ENCODE peak calls at places on chromosomes 2 and 18, in four cellular contexts. K is AG09309; R is B cell; H is CD4-positive, alpha-beta T cell. C is an unnamed sample.

GRCh38 chr2:20067992-20068727 is 16.7 kb upstream of the LAPTM4A start:
- DNase-seq in H (no peak), R (no peak), K (peak), C (no peak)

GRCh38 chr2:161625996-161626395 is 1.8 kb downstream of the SLC4A10 start:
- DNase-seq in R (no peak), K (no peak), H (no peak), C (no peak)

GRCh38 chr2:69975853-69976462 is 14.5 kb upstream of the ASPRV1 start:
- DNase-seq in H (no peak), K (no peak), R (no peak), C (no peak)

GRCh38 chr18:7172611-7173010 is 55.0 kb upstream of the LAMA1 start:
- DNase-seq in K (no peak), R (no peak), H (no peak), C (no peak)

GRCh38 chr2:69026026-69026425 is 13.0 kb downstream of the ANTXR1 start:
- DNase-seq in K (no peak), R (peak), H (no peak), C (no peak)

GRCh38 chr18:58793361-58793760 is 71.3 kb upstream of the ZNF532 start:
- DNase-seq in R (no peak), H (no peak), K (peak), C (no peak)

GRCh38 chr2:229446316-229446715 is 175.2 kb upstream of the PID1 start:
- DNase-seq in K (no peak), H (no peak), R (no peak), C (no peak)

GRCh38 chr2:64807417-64807816 is 153.7 kb upstream of the SERTAD2 start:
- DNase-seq in K (peak), H (no peak), R (no peak), C (no peak)

GRCh38 chr2:105557021-105557420 is 158.2 kb upstream of the FHL2 start:
- DNase-seq in K (no peak), R (no peak), H (no peak), C (no peak)

GRCh38 chr2:132974477-132975050 is 304.6 kb upstream of the LYPD1 start:
- DNase-seq in H (no peak), K (no peak), R (no peak), C (no peak)

GRCh38 chr2:146931109-146931508 is 913.7 kb upstream of the ACVR2A start:
- DNase-seq in H (no peak), K (no peak), R (no peak), C (no peak)

GRCh38 chr2:88212251-88212790 is 42.2 kb downstream of the THNSL2 start:
- DNase-seq in R (no peak), K (no peak), H (no peak), C (no peak)

GRCh38 chr18:3451989-3452749 is 2.2 kb downstream of the TGIF1 start:
- DNase-seq in H (peak), R (peak), K (no peak), C (no peak)

GRCh38 chr2:101253013-101253712 is 477 bp downstream of the CNOT11 start:
- DNase-seq in H (peak), K (peak), R (peak), C (peak)

GRCh38 chr2:151931030-151931611 is 102.9 kb upstream of the ARL5A start:
- DNase-seq in R (no peak), H (no peak), K (no peak), C (no peak)

GRCh38 chr2:230680463-230681195 is 32.0 kb upstream of the CAB39 start:
- DNase-seq in K (no peak), H (no peak), R (no peak), C (no peak)

GRCh38 chr2:99998981-99999380 is 143.4 kb downstream of the AFF3 start:
- DNase-seq in R (no peak), H (no peak), K (no peak), C (no peak)

GRCh38 chr2:27212626-27213471 is 781 bp upstream of the SLC5A6 start:
- DNase-seq in R (peak), K (peak), H (peak), C (no peak)

GRCh38 chr2:110167326-110167955 is 37.4 kb downstream of the NPHP1 start:
- DNase-seq in K (no peak), R (no peak), H (no peak), C (no peak)

GRCh38 chr2:24423095-24423494 is 62.8 kb upstream of the ITSN2 start:
- DNase-seq in R (no peak), H (no peak), K (no peak), C (no peak)

GRCh38 chr2:238939521-238940403 is 91.9 kb downstream of the TWIST2 start:
- DNase-seq in R (no peak), H (no peak), K (no peak), C (peak)

GRCh38 chr2:9897331-9897737 is 54.1 kb downstream of the TAF1B start:
- DNase-seq in H (no peak), R (no peak), K (peak), C (peak)

GRCh38 chr18:59139291-59139614 is 431 bp upstream of the SEC11C start:
- DNase-seq in H (peak), K (peak), R (peak), C (peak)

GRCh38 chr2:108101481-108101880 is 115.2 kb downstream of the SLC5A7 start:
- DNase-seq in K (no peak), H (no peak), R (no peak), C (no peak)

GRCh38 chr2:173588931-173589369 is 234.3 kb downstream of the CDCA7 start:
- DNase-seq in H (no peak), K (no peak), R (no peak), C (no peak)

GRCh38 chr2:190215620-190216019 is 104.0 kb downstream of the HIBCH start:
- DNase-seq in K (no peak), R (no peak), H (no peak), C (no peak)

GRCh38 chr2:191783416-191783815 is 63.5 kb downstream of the CAVIN2 start:
- DNase-seq in K (no peak), R (no peak), H (no peak), C (no peak)

GRCh38 chr2:109612991-109613921 is 510 bp downstream of the SEPTIN10 start:
- DNase-seq in K (no peak), R (peak), H (no peak), C (no peak)

GRCh38 chr2:55500025-55500424 is 19.5 kb upstream of the CFAP36 start:
- DNase-seq in K (no peak), R (no peak), H (no peak), C (no peak)

GRCh38 chr2:128378231-128379020 is 59.8 kb upstream of the HS6ST1 start:
- DNase-seq in R (no peak), H (no peak), K (no peak), C (no peak)

GRCh38 chr2:1742680-1743395 is 1.5 kb downstream of the PXDN start:
- DNase-seq in H (no peak), R (peak), K (no peak), C (peak)

GRCh38 chr2:230929381-230930148 is 4.5 kb upstream of the GPR55 start:
- DNase-seq in K (no peak), R (no peak), H (no peak), C (peak)

GRCh38 chr2:144501118-144501517 is 18.8 kb downstream of the ZEB2 start:
- DNase-seq in H (no peak), K (no peak), R (no peak), C (no peak)

DNA sequence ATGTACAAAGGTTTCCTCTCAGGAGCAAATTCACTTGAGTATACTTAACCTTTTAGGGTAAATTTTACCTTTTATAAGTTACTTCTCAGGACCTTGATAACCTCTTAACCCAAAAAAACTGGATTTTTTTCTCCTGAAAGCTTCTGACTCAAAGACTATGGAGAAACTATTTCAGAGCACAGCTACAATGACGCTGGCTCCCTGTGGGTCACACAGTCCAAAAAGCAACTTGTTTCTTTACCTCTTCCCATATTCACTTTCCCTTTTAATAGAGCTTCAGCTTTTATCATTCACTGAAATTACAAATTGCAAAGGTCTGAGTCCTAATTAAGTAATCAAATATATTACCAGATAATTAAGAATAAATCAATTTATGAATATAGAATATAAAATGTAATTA is 32.4 kb downstream of the GTF3C3 start:
- DNase-seq in H (no peak), R (no peak), K (no peak), C (no peak)
- TF ChIP-seq CTCF in H (no peak), R (no peak), K (no peak), C (no peak)

DNA sequence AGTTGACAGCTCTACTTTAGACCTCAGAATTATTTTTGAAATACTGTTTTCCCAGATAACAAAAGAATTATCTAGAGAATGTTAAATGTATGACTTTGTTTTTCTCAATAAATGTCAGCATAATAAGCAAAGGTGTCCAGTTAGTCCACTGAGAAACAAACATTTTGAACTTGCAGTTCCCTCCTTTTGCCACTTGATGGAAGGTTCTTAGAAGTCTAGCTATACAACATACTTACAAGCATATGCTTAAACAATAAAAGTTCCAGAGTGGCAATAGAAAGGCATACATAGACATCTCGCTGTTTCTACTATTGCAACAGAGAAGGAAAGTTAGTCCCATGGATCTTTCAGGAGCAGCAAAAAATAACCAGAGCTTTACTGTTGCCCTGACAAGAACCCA is 11.8 kb downstream of the NDUFA10 start:
- DNase-seq in K (no peak), H (no peak), R (no peak), C (no peak)
- TF ChIP-seq CTCF in K (peak), H (no peak), R (no peak), C (no peak)

GRCh38 chr2:237596518-237596855 is 6.0 kb upstream of the RAB17 start:
- DNase-seq in K (no peak), H (no peak), R (no peak), C (no peak)
- TF ChIP-seq CTCF in K (no peak), H (no peak), R (no peak), C (no peak)

GRCh38 chr2:227545990-227546389 is 52.7 kb upstream of the SCYGR2 start:
- DNase-seq in R (peak), K (no peak), H (no peak), C (no peak)
- TF ChIP-seq CTCF in R (peak), K (peak), H (no peak), C (no peak)

GRCh38 chr2:22616031-22616430 is 768.9 kb upstream of the KLHL29 start:
- DNase-seq in R (no peak), H (no peak), K (no peak), C (no peak)
- TF ChIP-seq CTCF in R (no peak), H (no peak), K (no peak), C (no peak)

DNA sequence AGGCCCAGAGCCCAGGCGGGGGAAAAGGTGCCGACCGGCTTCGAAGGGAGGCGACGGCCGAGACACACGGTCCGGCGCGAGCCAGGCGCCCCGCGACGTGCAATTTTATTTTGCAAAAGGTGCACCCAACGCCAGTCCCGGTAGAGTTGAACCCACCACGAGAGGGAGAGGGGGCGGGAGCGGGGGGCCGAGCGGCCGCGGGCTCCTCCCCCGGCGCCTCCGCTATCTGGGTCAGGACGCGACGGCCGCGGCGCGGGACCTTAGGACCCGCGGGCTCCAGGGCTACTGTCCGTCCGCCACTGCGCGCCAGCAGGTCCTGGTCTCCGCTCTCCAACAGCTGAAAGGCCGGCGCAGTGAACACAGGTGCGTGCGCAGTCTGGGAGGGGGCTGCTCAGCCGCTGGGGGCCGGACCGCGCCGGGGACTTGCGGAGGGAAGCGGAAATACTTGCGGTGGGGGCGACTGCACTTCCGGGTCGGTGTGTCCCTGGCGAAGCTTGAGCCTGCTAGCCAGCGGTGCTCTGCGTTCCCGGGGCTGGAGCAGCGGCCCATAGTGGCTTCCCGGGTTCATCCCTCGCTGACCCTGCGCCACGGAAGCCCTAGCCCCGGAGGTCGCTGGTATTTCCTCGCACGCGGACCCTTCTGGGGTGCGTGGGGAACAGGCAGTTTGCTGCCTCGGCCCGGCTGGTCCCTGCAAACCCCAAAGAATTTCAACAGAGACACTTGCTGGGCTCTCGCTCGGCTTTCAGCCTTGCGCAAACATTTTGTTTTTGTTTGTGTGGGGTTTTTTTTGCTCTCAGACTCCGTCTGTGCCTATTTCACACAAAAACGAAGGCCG is at the start of gene RMDN2:
- DNase-seq in R (peak), K (peak), H (peak), C (peak)
- TF ChIP-seq CTCF in R (peak), K (no peak), H (no peak), C (no peak)